ENCODE peak calls at places on chromosomes 1 and 21, in six cellular contexts. One of them, this sample, is unnamed.

GRCh38 chr1:219312967-219313366 is 139.3 kb downstream of the LYPLAL1 start:
- DNase-seq in neural progenitor cell: no peak
- DNase-seq in mammary epithelial cell: no peak
- DNase-seq in mesenchymal stem cell: peak
- DNase-seq in kidney: no peak
- DNase-seq in IMR-90: peak
- DNase-seq in this sample: no peak

GRCh38 chr1:223756002-223756775 is 43.9 kb downstream of the CAPN2 start:
- DNase-seq in kidney: no peak
- DNase-seq in neural progenitor cell: peak
- DNase-seq in mammary epithelial cell: no peak
- DNase-seq in IMR-90: no peak
- DNase-seq in mesenchymal stem cell: no peak
- DNase-seq in this sample: no peak

GRCh38 chr1:171793656-171794055 is 12.2 kb downstream of the METTL13 start:
- DNase-seq in kidney: no peak
- DNase-seq in mammary epithelial cell: no peak
- DNase-seq in IMR-90: peak
- DNase-seq in neural progenitor cell: no peak
- DNase-seq in mesenchymal stem cell: no peak
- DNase-seq in this sample: no peak

GRCh38 chr1:71046891-71047634 is 553 bp downstream of the PTGER3 start:
- DNase-seq in IMR-90: no peak
- DNase-seq in kidney: peak
- DNase-seq in mammary epithelial cell: peak
- DNase-seq in neural progenitor cell: peak
- DNase-seq in mesenchymal stem cell: no peak
- DNase-seq in this sample: peak

GRCh38 chr1:168509875-168510594 is 33.8 kb downstream of the XCL2 start:
- DNase-seq in kidney: no peak
- DNase-seq in mesenchymal stem cell: no peak
- DNase-seq in IMR-90: no peak
- DNase-seq in mammary epithelial cell: no peak
- DNase-seq in neural progenitor cell: no peak
- DNase-seq in this sample: no peak

GRCh38 chr1:100995196-100995983 is 30.2 kb downstream of the DPH5 start:
- DNase-seq in kidney: no peak
- DNase-seq in IMR-90: peak
- DNase-seq in mammary epithelial cell: no peak
- DNase-seq in mesenchymal stem cell: no peak
- DNase-seq in neural progenitor cell: no peak
- DNase-seq in this sample: no peak

GRCh38 chr1:209727785-209728184 is 23.1 kb downstream of the HSD11B1 start:
- DNase-seq in mesenchymal stem cell: no peak
- DNase-seq in neural progenitor cell: no peak
- DNase-seq in IMR-90: no peak
- DNase-seq in mammary epithelial cell: no peak
- DNase-seq in kidney: no peak
- DNase-seq in this sample: no peak

GRCh38 chr1:226644541-226645176 is 94.4 kb downstream of the ITPKB start:
- DNase-seq in mammary epithelial cell: no peak
- DNase-seq in IMR-90: peak
- DNase-seq in mesenchymal stem cell: peak
- DNase-seq in neural progenitor cell: no peak
- DNase-seq in kidney: peak
- DNase-seq in this sample: peak

GRCh38 chr1:76824106-76824505 is 43.2 kb upstream of the ST6GALNAC5 start:
- DNase-seq in neural progenitor cell: no peak
- DNase-seq in mammary epithelial cell: peak
- DNase-seq in mesenchymal stem cell: no peak
- DNase-seq in IMR-90: no peak
- DNase-seq in kidney: no peak
- DNase-seq in this sample: no peak

GRCh38 chr1:43421976-43422750 is 31.6 kb downstream of the HYI start:
- DNase-seq in IMR-90: no peak
- DNase-seq in kidney: no peak
- DNase-seq in mesenchymal stem cell: no peak
- DNase-seq in mammary epithelial cell: no peak
- DNase-seq in neural progenitor cell: no peak
- DNase-seq in this sample: peak

GRCh38 chr1:97875996-97876395 is 44.8 kb downstream of the DPYD start:
- DNase-seq in neural progenitor cell: no peak
- DNase-seq in kidney: no peak
- DNase-seq in IMR-90: peak
- DNase-seq in mesenchymal stem cell: no peak
- DNase-seq in mammary epithelial cell: peak
- DNase-seq in this sample: no peak

GRCh38 chr1:208211901-208212843 is 32.0 kb downstream of the PLXNA2 start:
- DNase-seq in IMR-90: no peak
- DNase-seq in mesenchymal stem cell: no peak
- DNase-seq in mammary epithelial cell: no peak
- DNase-seq in kidney: no peak
- DNase-seq in neural progenitor cell: no peak
- DNase-seq in this sample: no peak

GRCh38 chr1:52994658-52995057 is 67.4 kb upstream of the PODN start:
- DNase-seq in neural progenitor cell: no peak
- DNase-seq in IMR-90: no peak
- DNase-seq in mesenchymal stem cell: no peak
- DNase-seq in kidney: no peak
- DNase-seq in mammary epithelial cell: no peak
- DNase-seq in this sample: no peak

GRCh38 chr1:44407430-44408180 is 2.5 kb downstream of the RNF220 start:
- DNase-seq in mammary epithelial cell: no peak
- DNase-seq in neural progenitor cell: peak
- DNase-seq in kidney: no peak
- DNase-seq in mesenchymal stem cell: peak
- DNase-seq in IMR-90: no peak
- DNase-seq in this sample: peak

GRCh38 chr1:37793773-37794371 is at the start of gene MANEAL:
- DNase-seq in kidney: peak
- DNase-seq in mesenchymal stem cell: peak
- DNase-seq in mammary epithelial cell: peak
- DNase-seq in IMR-90: peak
- DNase-seq in neural progenitor cell: peak
- DNase-seq in this sample: peak

GRCh38 chr21:35427320-35428040 is 378.4 kb upstream of the RUNX1 start:
- DNase-seq in mesenchymal stem cell: no peak
- DNase-seq in IMR-90: no peak
- DNase-seq in neural progenitor cell: no peak
- DNase-seq in kidney: no peak
- DNase-seq in mammary epithelial cell: no peak
- DNase-seq in this sample: no peak

GRCh38 chr1:2209400-2210083 is 15.0 kb upstream of the FAAP20 start:
- DNase-seq in IMR-90: no peak
- DNase-seq in mammary epithelial cell: no peak
- DNase-seq in mesenchymal stem cell: no peak
- DNase-seq in kidney: peak
- DNase-seq in neural progenitor cell: no peak
- DNase-seq in this sample: peak

GRCh38 chr1:247914941-247915662 is 5.0 kb upstream of the OR2T8 start:
- DNase-seq in IMR-90: no peak
- DNase-seq in mesenchymal stem cell: no peak
- DNase-seq in kidney: no peak
- DNase-seq in mammary epithelial cell: peak
- DNase-seq in neural progenitor cell: no peak
- DNase-seq in this sample: no peak

GRCh38 chr1:107964397-107965111 is 426 bp downstream of the VAV3 start:
- DNase-seq in neural progenitor cell: peak
- DNase-seq in IMR-90: no peak
- DNase-seq in mesenchymal stem cell: no peak
- DNase-seq in kidney: peak
- DNase-seq in mammary epithelial cell: peak
- DNase-seq in this sample: peak

GRCh38 chr1:25872708-25873107 is 2.8 kb downstream of the PAQR7 start:
- DNase-seq in mesenchymal stem cell: no peak
- DNase-seq in neural progenitor cell: no peak
- DNase-seq in mammary epithelial cell: no peak
- DNase-seq in kidney: no peak
- DNase-seq in IMR-90: no peak
- DNase-seq in this sample: no peak

GRCh38 chr21:46126321-46127238 is 28.7 kb downstream of the COL6A2 start:
- DNase-seq in kidney: peak
- DNase-seq in neural progenitor cell: no peak
- DNase-seq in mesenchymal stem cell: no peak
- DNase-seq in mammary epithelial cell: no peak
- DNase-seq in IMR-90: no peak
- DNase-seq in this sample: peak

GRCh38 chr1:65792671-65793358 is at the start of gene PDE4B:
- DNase-seq in IMR-90: peak
- DNase-seq in kidney: peak
- DNase-seq in mesenchymal stem cell: peak
- DNase-seq in mammary epithelial cell: no peak
- DNase-seq in neural progenitor cell: peak
- DNase-seq in this sample: peak

GRCh38 chr1:162276493-162276892 is 100.2 kb downstream of the SPATA46 start:
- DNase-seq in neural progenitor cell: no peak
- DNase-seq in kidney: no peak
- DNase-seq in IMR-90: peak
- DNase-seq in mesenchymal stem cell: peak
- DNase-seq in mammary epithelial cell: peak
- DNase-seq in this sample: no peak

GRCh38 chr1:183164963-183165362 is 21.1 kb upstream of the LAMC2 start:
- DNase-seq in IMR-90: no peak
- DNase-seq in neural progenitor cell: peak
- DNase-seq in mesenchymal stem cell: no peak
- DNase-seq in kidney: peak
- DNase-seq in mammary epithelial cell: peak
- DNase-seq in this sample: no peak

GRCh38 chr1:91283421-91283726 is 121.3 kb downstream of the HFM1 start:
- DNase-seq in mammary epithelial cell: no peak
- DNase-seq in IMR-90: no peak
- DNase-seq in kidney: no peak
- DNase-seq in mesenchymal stem cell: no peak
- DNase-seq in neural progenitor cell: no peak
- DNase-seq in this sample: no peak

GRCh38 chr1:91278754-91279153 is 125.9 kb downstream of the HFM1 start:
- DNase-seq in mammary epithelial cell: peak
- DNase-seq in mesenchymal stem cell: peak
- DNase-seq in neural progenitor cell: peak
- DNase-seq in kidney: no peak
- DNase-seq in IMR-90: peak
- DNase-seq in this sample: peak

GRCh38 chr1:91281782-91282181 is 122.9 kb downstream of the HFM1 start:
- DNase-seq in IMR-90: no peak
- DNase-seq in mammary epithelial cell: no peak
- DNase-seq in neural progenitor cell: no peak
- DNase-seq in kidney: no peak
- DNase-seq in mesenchymal stem cell: no peak
- DNase-seq in this sample: no peak

GRCh38 chr1:91282695-91283420 is 121.8 kb downstream of the HFM1 start:
- DNase-seq in mammary epithelial cell: peak
- DNase-seq in neural progenitor cell: peak
- DNase-seq in mesenchymal stem cell: peak
- DNase-seq in kidney: no peak
- DNase-seq in IMR-90: peak
- DNase-seq in this sample: peak
- H3K4me3 ChIP-seq in mammary epithelial cell: no peak
- H3K4me3 ChIP-seq in neural progenitor cell: no peak
- H3K4me3 ChIP-seq in mesenchymal stem cell: no peak
- H3K4me3 ChIP-seq in kidney: peak
- H3K4me3 ChIP-seq in IMR-90: no peak
- H3K4me3 ChIP-seq in this sample: no peak

DNA sequence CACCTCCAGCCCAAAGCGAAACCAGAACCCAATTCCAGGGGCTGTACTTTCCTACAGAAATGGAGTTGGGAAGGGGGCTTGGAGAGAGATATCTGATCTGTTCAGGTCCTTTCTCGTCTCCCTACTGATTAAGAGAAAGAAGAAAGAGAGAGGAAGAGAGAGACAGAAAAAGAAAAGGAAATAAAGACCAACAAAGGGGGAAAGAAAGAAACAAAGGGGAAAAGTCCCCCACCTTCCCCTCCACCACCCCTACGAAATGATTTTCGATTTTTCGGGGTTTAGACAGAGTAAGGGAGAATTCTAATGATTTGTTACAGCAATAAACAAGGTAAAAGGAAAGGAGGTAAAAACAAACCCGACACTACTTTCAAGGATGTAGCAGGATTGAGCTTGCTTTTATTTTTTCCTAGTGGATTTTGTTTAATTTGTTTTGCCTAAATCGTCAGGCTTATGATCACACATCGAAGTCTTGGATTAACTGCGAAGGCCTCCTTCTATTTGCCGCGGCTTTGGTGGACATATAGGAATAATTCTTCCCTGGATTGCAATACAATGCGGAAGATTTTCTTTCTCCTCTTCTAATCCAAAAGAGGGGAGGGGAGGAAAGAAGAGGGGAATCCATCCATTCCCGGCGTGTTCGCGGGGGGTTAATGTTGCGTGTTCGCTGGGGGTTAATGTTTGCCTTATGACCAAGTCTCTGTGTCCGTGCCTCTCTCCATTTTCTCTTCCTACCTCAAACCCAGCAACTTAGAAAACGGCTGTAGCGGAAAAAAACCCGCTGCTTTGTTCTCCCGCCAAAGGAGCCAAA is 1.9 kb downstream of the TAL1 start:
- DNase-seq in IMR-90: no peak
- DNase-seq in kidney: no peak
- DNase-seq in neural progenitor cell: peak
- DNase-seq in mammary epithelial cell: no peak
- DNase-seq in mesenchymal stem cell: no peak
- DNase-seq in this sample: no peak
- H3K9ac ChIP-seq in IMR-90: no peak
- H3K9ac ChIP-seq in kidney: peak
- H3K9ac ChIP-seq in neural progenitor cell: no peak
- H3K9ac ChIP-seq in mammary epithelial cell: no peak
- H3K9ac ChIP-seq in mesenchymal stem cell: no peak
- H3K9ac ChIP-seq in this sample: no peak

DNA sequence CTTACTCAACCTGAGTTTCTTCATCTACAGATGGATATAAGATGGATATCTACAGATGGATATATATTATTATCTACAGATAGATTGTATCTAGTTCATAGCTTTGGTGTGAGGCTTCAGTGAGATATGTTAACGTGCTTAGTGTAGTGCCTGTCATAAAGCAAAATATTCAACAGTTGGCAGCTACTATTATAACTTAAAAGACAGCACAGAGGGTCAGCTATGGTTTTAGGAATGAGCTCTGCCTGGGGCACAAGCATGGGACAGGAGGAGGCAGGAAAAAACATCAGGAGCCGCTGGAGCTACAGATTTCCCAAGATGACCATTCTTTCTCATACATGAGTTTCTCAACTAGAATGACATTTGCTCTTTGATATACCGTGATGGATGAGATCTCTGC is 1.3 kb upstream of the CYB5R1 start:
- DNase-seq in neural progenitor cell: no peak
- DNase-seq in kidney: no peak
- DNase-seq in mesenchymal stem cell: no peak
- DNase-seq in IMR-90: no peak
- DNase-seq in mammary epithelial cell: no peak
- DNase-seq in this sample: no peak
- H3K27ac ChIP-seq in neural progenitor cell: no peak
- H3K27ac ChIP-seq in kidney: no peak
- H3K27ac ChIP-seq in mesenchymal stem cell: no peak
- H3K27ac ChIP-seq in IMR-90: no peak
- H3K27ac ChIP-seq in mammary epithelial cell: no peak
- H3K27ac ChIP-seq in this sample: no peak

DNA sequence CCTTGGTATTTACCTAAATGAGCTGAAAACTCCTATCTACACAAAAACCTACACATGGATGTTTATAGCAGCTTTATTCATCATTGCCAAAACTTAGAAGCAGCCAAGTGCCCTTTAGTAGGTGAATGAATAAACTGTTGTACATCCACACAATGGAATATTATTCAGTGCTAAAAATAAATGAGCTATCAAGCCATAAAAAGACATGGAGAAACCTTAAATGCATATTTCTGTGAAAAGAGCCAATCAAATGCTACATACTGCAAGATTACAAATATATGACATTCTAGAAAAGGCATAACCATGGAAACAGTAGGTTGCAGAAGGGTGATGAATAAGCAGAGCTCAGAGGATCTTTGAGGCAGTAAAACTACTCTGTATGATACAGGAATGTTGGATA is 23.3 kb downstream of the ABCB10 start:
- DNase-seq in mesenchymal stem cell: no peak
- DNase-seq in IMR-90: peak
- DNase-seq in neural progenitor cell: no peak
- DNase-seq in kidney: no peak
- DNase-seq in mammary epithelial cell: no peak
- DNase-seq in this sample: no peak
- H3K4me3 ChIP-seq in mesenchymal stem cell: no peak
- H3K4me3 ChIP-seq in IMR-90: no peak
- H3K4me3 ChIP-seq in neural progenitor cell: no peak
- H3K4me3 ChIP-seq in kidney: no peak
- H3K4me3 ChIP-seq in mammary epithelial cell: no peak
- H3K4me3 ChIP-seq in this sample: no peak